ENCODE peak calls at places on chromosomes 6 and 20, in seven cellular contexts. One of them, this sample, is unnamed.

GRCh38 chr20:21109144-21109543 is 3.0 kb upstream of the LINC00237 start:
- DNase-seq in spleen: no peak
- DNase-seq in fibroblast of lung: no peak
- DNase-seq in omental fat pad: no peak
- DNase-seq in GM23338: no peak
- DNase-seq in CD4-positive, alpha-beta T cell: no peak
- DNase-seq in A549: no peak
- DNase-seq in this sample: peak; percentile 7

GRCh38 chr6:139855741-139856206 is 481.3 kb upstream of the CITED2 start:
- DNase-seq in fibroblast of lung: peak; percentile 45
- DNase-seq in A549: no peak
- DNase-seq in spleen: no peak
- DNase-seq in CD4-positive, alpha-beta T cell: no peak
- DNase-seq in GM23338: no peak
- DNase-seq in omental fat pad: no peak
- DNase-seq in this sample: no peak

GRCh38 chr20:34515484-34516037 is 661 bp upstream of the DYNLRB1 start:
- DNase-seq in A549: no peak
- DNase-seq in CD4-positive, alpha-beta T cell: peak; percentile 57
- DNase-seq in GM23338: peak; percentile 96
- DNase-seq in spleen: peak; percentile 90
- DNase-seq in omental fat pad: no peak
- DNase-seq in fibroblast of lung: peak; percentile 56
- DNase-seq in this sample: peak; percentile 80

GRCh38 chr20:40664891-40665290 is 24.1 kb downstream of the MAFB start:
- DNase-seq in spleen: no peak
- DNase-seq in A549: no peak
- DNase-seq in omental fat pad: no peak
- DNase-seq in fibroblast of lung: no peak
- DNase-seq in GM23338: no peak
- DNase-seq in CD4-positive, alpha-beta T cell: no peak
- DNase-seq in this sample: no peak

GRCh38 chr6:161684721-161685120 is 410.9 kb upstream of the AGPAT4 start:
- DNase-seq in GM23338: no peak
- DNase-seq in CD4-positive, alpha-beta T cell: no peak
- DNase-seq in spleen: no peak
- DNase-seq in omental fat pad: no peak
- DNase-seq in fibroblast of lung: no peak
- DNase-seq in A549: no peak
- DNase-seq in this sample: no peak

GRCh38 chr6:74505391-74505790 is 700.5 kb downstream of the COL12A1 start:
- DNase-seq in CD4-positive, alpha-beta T cell: no peak
- DNase-seq in fibroblast of lung: no peak
- DNase-seq in GM23338: no peak
- DNase-seq in A549: no peak
- DNase-seq in spleen: no peak
- DNase-seq in omental fat pad: no peak
- DNase-seq in this sample: no peak

GRCh38 chr6:148905901-148906300 is 159.1 kb downstream of the UST start:
- DNase-seq in fibroblast of lung: no peak
- DNase-seq in CD4-positive, alpha-beta T cell: no peak
- DNase-seq in GM23338: no peak
- DNase-seq in spleen: no peak
- DNase-seq in omental fat pad: no peak
- DNase-seq in A549: no peak
- DNase-seq in this sample: no peak

GRCh38 chr6:158686791-158687381 is 37.0 kb downstream of the SYTL3 start:
- DNase-seq in fibroblast of lung: no peak
- DNase-seq in A549: no peak
- DNase-seq in spleen: peak; percentile 69
- DNase-seq in GM23338: no peak
- DNase-seq in CD4-positive, alpha-beta T cell: no peak
- DNase-seq in omental fat pad: no peak
- DNase-seq in this sample: no peak

GRCh38 chr6:1039746-1040145 is 272.2 kb upstream of the FOXQ1 start:
- DNase-seq in spleen: no peak
- DNase-seq in GM23338: no peak
- DNase-seq in A549: no peak
- DNase-seq in omental fat pad: no peak
- DNase-seq in CD4-positive, alpha-beta T cell: no peak
- DNase-seq in fibroblast of lung: no peak
- DNase-seq in this sample: no peak

GRCh38 chr6:161631676-161632194 is 357.9 kb upstream of the AGPAT4 start:
- DNase-seq in spleen: no peak
- DNase-seq in fibroblast of lung: peak; percentile 88
- DNase-seq in GM23338: no peak
- DNase-seq in CD4-positive, alpha-beta T cell: no peak
- DNase-seq in omental fat pad: no peak
- DNase-seq in A549: no peak
- DNase-seq in this sample: peak; percentile 42

GRCh38 chr6:167448378-167448777 is 123.5 kb downstream of the TTLL2 start:
- DNase-seq in A549: no peak
- DNase-seq in fibroblast of lung: no peak
- DNase-seq in GM23338: no peak
- DNase-seq in CD4-positive, alpha-beta T cell: no peak
- DNase-seq in spleen: no peak
- DNase-seq in omental fat pad: no peak
- DNase-seq in this sample: no peak

GRCh38 chr20:25319241-25320034 is 71.2 kb downstream of the ABHD12 start:
- DNase-seq in spleen: peak; percentile 74
- DNase-seq in A549: no peak
- DNase-seq in CD4-positive, alpha-beta T cell: no peak
- DNase-seq in fibroblast of lung: no peak
- DNase-seq in GM23338: no peak
- DNase-seq in omental fat pad: peak; percentile 8
- DNase-seq in this sample: no peak
- TF ChIP-seq CTCF in spleen: no peak
- TF ChIP-seq CTCF in A549: no peak
- TF ChIP-seq CTCF in CD4-positive, alpha-beta T cell: no peak
- TF ChIP-seq CTCF in fibroblast of lung: no peak
- TF ChIP-seq CTCF in GM23338: no peak
- TF ChIP-seq CTCF in omental fat pad: no peak
- TF ChIP-seq CTCF in this sample: no peak

GRCh38 chr20:17859616-17860232 is 108.9 kb downstream of the SNX5 start:
- DNase-seq in A549: no peak
- DNase-seq in GM23338: peak; percentile 60
- DNase-seq in CD4-positive, alpha-beta T cell: no peak
- DNase-seq in omental fat pad: no peak
- DNase-seq in spleen: peak; percentile 87
- DNase-seq in fibroblast of lung: no peak
- DNase-seq in this sample: no peak
- TF ChIP-seq CTCF in A549: no peak
- TF ChIP-seq CTCF in GM23338: peak; percentile 50
- TF ChIP-seq CTCF in CD4-positive, alpha-beta T cell: no peak
- TF ChIP-seq CTCF in omental fat pad: no peak
- TF ChIP-seq CTCF in spleen: no peak
- TF ChIP-seq CTCF in fibroblast of lung: no peak
- TF ChIP-seq CTCF in this sample: no peak

DNA sequence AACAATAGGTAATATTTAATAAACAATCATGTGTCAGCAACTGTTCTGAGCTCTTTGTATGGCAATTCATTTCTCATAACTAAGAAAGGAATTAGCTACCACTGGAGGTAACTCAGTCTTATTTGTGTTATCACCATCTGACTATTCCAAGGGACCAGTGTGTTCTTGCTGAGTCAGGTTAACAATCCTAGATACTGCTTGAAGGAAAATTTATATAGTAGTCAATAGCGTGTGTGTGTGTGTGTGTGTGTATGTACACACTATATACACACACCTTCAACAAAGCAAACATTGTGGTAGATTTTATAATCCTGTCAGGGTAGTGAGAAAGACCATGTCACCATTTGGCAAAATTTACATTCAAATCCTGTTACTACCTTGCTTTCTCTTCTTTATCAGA is 45.8 kb upstream of the SMIM8 start:
- DNase-seq in A549: no peak
- DNase-seq in fibroblast of lung: no peak
- DNase-seq in CD4-positive, alpha-beta T cell: no peak
- DNase-seq in GM23338: no peak
- DNase-seq in omental fat pad: no peak
- DNase-seq in spleen: no peak
- DNase-seq in this sample: no peak
- TF ChIP-seq CTCF in A549: no peak
- TF ChIP-seq CTCF in fibroblast of lung: no peak
- TF ChIP-seq CTCF in CD4-positive, alpha-beta T cell: no peak
- TF ChIP-seq CTCF in GM23338: no peak
- TF ChIP-seq CTCF in omental fat pad: no peak
- TF ChIP-seq CTCF in spleen: no peak
- TF ChIP-seq CTCF in this sample: no peak

GRCh38 chr20:12660918-12661317 is 347.9 kb upstream of the SPTLC3 start:
- DNase-seq in CD4-positive, alpha-beta T cell: no peak
- DNase-seq in spleen: no peak
- DNase-seq in fibroblast of lung: no peak
- DNase-seq in omental fat pad: no peak
- DNase-seq in GM23338: peak; percentile 93
- DNase-seq in A549: no peak
- DNase-seq in this sample: no peak
- TF ChIP-seq CTCF in CD4-positive, alpha-beta T cell: no peak
- TF ChIP-seq CTCF in spleen: no peak
- TF ChIP-seq CTCF in fibroblast of lung: no peak
- TF ChIP-seq CTCF in omental fat pad: no peak
- TF ChIP-seq CTCF in GM23338: peak; percentile 78
- TF ChIP-seq CTCF in A549: no peak
- TF ChIP-seq CTCF in this sample: no peak

GRCh38 chr6:16800942-16801341 is 39.7 kb upstream of the ATXN1 start:
- DNase-seq in A549: no peak
- DNase-seq in fibroblast of lung: peak; percentile 60
- DNase-seq in omental fat pad: no peak
- DNase-seq in GM23338: no peak
- DNase-seq in spleen: no peak
- DNase-seq in CD4-positive, alpha-beta T cell: no peak
- DNase-seq in this sample: peak; percentile 32
- TF ChIP-seq CTCF in A549: no peak
- TF ChIP-seq CTCF in fibroblast of lung: peak; percentile 11
- TF ChIP-seq CTCF in omental fat pad: no peak
- TF ChIP-seq CTCF in GM23338: no peak
- TF ChIP-seq CTCF in spleen: no peak
- TF ChIP-seq CTCF in CD4-positive, alpha-beta T cell: no peak
- TF ChIP-seq CTCF in this sample: no peak

GRCh38 chr20:7829776-7830175 is 110.5 kb downstream of the HAO1 start:
- DNase-seq in CD4-positive, alpha-beta T cell: no peak
- DNase-seq in fibroblast of lung: no peak
- DNase-seq in GM23338: no peak
- DNase-seq in omental fat pad: no peak
- DNase-seq in A549: no peak
- DNase-seq in spleen: no peak
- DNase-seq in this sample: no peak
- TF ChIP-seq CTCF in CD4-positive, alpha-beta T cell: no peak
- TF ChIP-seq CTCF in fibroblast of lung: no peak
- TF ChIP-seq CTCF in GM23338: no peak
- TF ChIP-seq CTCF in omental fat pad: no peak
- TF ChIP-seq CTCF in A549: no peak
- TF ChIP-seq CTCF in spleen: no peak
- TF ChIP-seq CTCF in this sample: no peak

DNA sequence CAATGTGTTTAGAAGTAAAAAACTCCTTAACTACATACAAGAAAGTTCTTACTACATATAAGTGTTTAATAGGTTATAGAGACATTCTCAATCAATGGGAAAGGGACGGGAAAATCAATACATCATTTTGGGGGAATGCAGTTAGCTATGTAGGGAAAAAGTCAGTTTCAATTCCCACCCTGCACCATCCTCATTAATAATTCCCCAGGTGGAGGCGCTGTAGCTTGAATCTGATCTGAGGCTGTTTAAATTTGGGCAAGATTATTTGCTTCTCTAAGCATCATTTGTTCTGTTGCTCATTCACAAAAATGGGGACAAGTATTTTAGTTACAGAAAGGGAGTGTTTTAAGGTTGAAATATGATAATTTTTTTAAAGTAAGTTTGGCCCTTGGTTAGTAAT is 19.1 kb downstream of the OLIG3 start:
- DNase-seq in fibroblast of lung: no peak
- DNase-seq in omental fat pad: no peak
- DNase-seq in GM23338: peak; percentile 44
- DNase-seq in spleen: no peak
- DNase-seq in A549: no peak
- DNase-seq in CD4-positive, alpha-beta T cell: no peak
- DNase-seq in this sample: no peak
- TF ChIP-seq CTCF in fibroblast of lung: peak; percentile 12
- TF ChIP-seq CTCF in omental fat pad: no peak
- TF ChIP-seq CTCF in GM23338: peak; percentile 69
- TF ChIP-seq CTCF in spleen: no peak
- TF ChIP-seq CTCF in A549: no peak
- TF ChIP-seq CTCF in CD4-positive, alpha-beta T cell: peak; percentile 48
- TF ChIP-seq CTCF in this sample: no peak

GRCh38 chr20:53597521-53598120 is 4.0 kb upstream of the ZNF217 start:
- DNase-seq in spleen: no peak
- DNase-seq in GM23338: no peak
- DNase-seq in CD4-positive, alpha-beta T cell: no peak
- DNase-seq in fibroblast of lung: no peak
- DNase-seq in A549: no peak
- DNase-seq in omental fat pad: no peak
- DNase-seq in this sample: no peak

GRCh38 chr20:53598140-53599038 is 4.8 kb upstream of the ZNF217 start:
- DNase-seq in fibroblast of lung: no peak
- DNase-seq in omental fat pad: no peak
- DNase-seq in CD4-positive, alpha-beta T cell: no peak
- DNase-seq in A549: no peak
- DNase-seq in spleen: no peak
- DNase-seq in GM23338: no peak
- DNase-seq in this sample: no peak

GRCh38 chr20:53597085-53597482 is 3.4 kb upstream of the ZNF217 start:
- DNase-seq in GM23338: no peak
- DNase-seq in spleen: no peak
- DNase-seq in A549: no peak
- DNase-seq in fibroblast of lung: no peak
- DNase-seq in omental fat pad: no peak
- DNase-seq in CD4-positive, alpha-beta T cell: no peak
- DNase-seq in this sample: peak; percentile 33

GRCh38 chr20:53595018-53595378 is 1.4 kb upstream of the ZNF217 start:
- DNase-seq in CD4-positive, alpha-beta T cell: no peak
- DNase-seq in A549: no peak
- DNase-seq in GM23338: no peak
- DNase-seq in spleen: no peak
- DNase-seq in omental fat pad: no peak
- DNase-seq in fibroblast of lung: no peak
- DNase-seq in this sample: peak; percentile 22

GRCh38 chr20:53594068-53595017 is 704 bp upstream of the ZNF217 start:
- DNase-seq in spleen: peak; percentile 99
- DNase-seq in A549: peak; percentile 48
- DNase-seq in fibroblast of lung: peak; percentile 88
- DNase-seq in CD4-positive, alpha-beta T cell: peak; percentile 98
- DNase-seq in omental fat pad: peak; percentile 97
- DNase-seq in GM23338: peak; percentile 94
- DNase-seq in this sample: peak; percentile 90
- TF ChIP-seq CTCF in spleen: no peak
- TF ChIP-seq CTCF in A549: peak; percentile 45
- TF ChIP-seq CTCF in fibroblast of lung: no peak
- TF ChIP-seq CTCF in CD4-positive, alpha-beta T cell: no peak
- TF ChIP-seq CTCF in omental fat pad: no peak
- TF ChIP-seq CTCF in GM23338: peak; percentile 56
- TF ChIP-seq CTCF in this sample: peak; percentile 23

GRCh38 chr6:133551436-133551835 is 310.3 kb downstream of the EYA4 start:
- DNase-seq in omental fat pad: no peak
- DNase-seq in spleen: no peak
- DNase-seq in GM23338: no peak
- DNase-seq in A549: no peak
- DNase-seq in CD4-positive, alpha-beta T cell: no peak
- DNase-seq in fibroblast of lung: no peak
- DNase-seq in this sample: no peak
- TF ChIP-seq CTCF in omental fat pad: no peak
- TF ChIP-seq CTCF in spleen: no peak
- TF ChIP-seq CTCF in GM23338: no peak
- TF ChIP-seq CTCF in A549: no peak
- TF ChIP-seq CTCF in CD4-positive, alpha-beta T cell: no peak
- TF ChIP-seq CTCF in fibroblast of lung: peak; percentile 42
- TF ChIP-seq CTCF in this sample: no peak